ENCODE peak calls at places on chromosomes 7 and 10, in nine cellular contexts. One of them, this sample, is unnamed.
A peak's percentile ranks its signal among the peaks of the same experiment; 100 is the strongest.

GRCh38 chr7:127673902-127674301 is 21.9 kb downstream of the SND1 start:
- DNase-seq in IMR-90: no peak
- DNase-seq in mesendoderm: peak; percentile 49
- DNase-seq in neural progenitor cell: no peak
- DNase-seq in cardiac muscle cell: no peak
- DNase-seq in Peyer's patch: no peak
- DNase-seq in right lobe of liver: no peak
- DNase-seq in PC-3: peak; percentile 27
- DNase-seq in heart right ventricle: no peak
- DNase-seq in this sample: no peak

GRCh38 chr10:36096571-36096970 is 454.5 kb upstream of the FZD8 start:
- DNase-seq in PC-3: peak; percentile 97
- DNase-seq in Peyer's patch: no peak
- DNase-seq in mesendoderm: no peak
- DNase-seq in right lobe of liver: no peak
- DNase-seq in cardiac muscle cell: no peak
- DNase-seq in heart right ventricle: no peak
- DNase-seq in neural progenitor cell: no peak
- DNase-seq in IMR-90: peak; percentile 63
- DNase-seq in this sample: no peak

GRCh38 chr10:128165536-128165935 is 39.3 kb upstream of the MKI67 start:
- DNase-seq in neural progenitor cell: no peak
- DNase-seq in cardiac muscle cell: no peak
- DNase-seq in IMR-90: no peak
- DNase-seq in right lobe of liver: no peak
- DNase-seq in mesendoderm: peak; percentile 11
- DNase-seq in PC-3: no peak
- DNase-seq in heart right ventricle: no peak
- DNase-seq in Peyer's patch: no peak
- DNase-seq in this sample: no peak

GRCh38 chr7:138067774-138068173 is 8.5 kb upstream of the AKR1D1 start:
- DNase-seq in IMR-90: no peak
- DNase-seq in mesendoderm: no peak
- DNase-seq in cardiac muscle cell: no peak
- DNase-seq in Peyer's patch: no peak
- DNase-seq in PC-3: no peak
- DNase-seq in right lobe of liver: no peak
- DNase-seq in heart right ventricle: no peak
- DNase-seq in neural progenitor cell: no peak
- DNase-seq in this sample: no peak

GRCh38 chr7:144769352-144769751 is 66.5 kb downstream of the TPK1 start:
- DNase-seq in Peyer's patch: no peak
- DNase-seq in mesendoderm: no peak
- DNase-seq in cardiac muscle cell: no peak
- DNase-seq in right lobe of liver: no peak
- DNase-seq in neural progenitor cell: no peak
- DNase-seq in IMR-90: no peak
- DNase-seq in PC-3: no peak
- DNase-seq in heart right ventricle: no peak
- DNase-seq in this sample: no peak

GRCh38 chr7:51029131-51029530 is 246.4 kb upstream of the GRB10 start:
- DNase-seq in IMR-90: no peak
- DNase-seq in PC-3: no peak
- DNase-seq in cardiac muscle cell: no peak
- DNase-seq in right lobe of liver: peak; percentile 29
- DNase-seq in Peyer's patch: no peak
- DNase-seq in heart right ventricle: no peak
- DNase-seq in neural progenitor cell: no peak
- DNase-seq in mesendoderm: no peak
- DNase-seq in this sample: no peak

GRCh38 chr7:55054252-55054651 is 35.4 kb downstream of the EGFR start:
- DNase-seq in neural progenitor cell: no peak
- DNase-seq in PC-3: no peak
- DNase-seq in IMR-90: no peak
- DNase-seq in mesendoderm: no peak
- DNase-seq in right lobe of liver: no peak
- DNase-seq in heart right ventricle: no peak
- DNase-seq in Peyer's patch: no peak
- DNase-seq in cardiac muscle cell: no peak
- DNase-seq in this sample: no peak

GRCh38 chr10:27152687-27153086 is 1.5 kb downstream of the YME1L1 start:
- DNase-seq in IMR-90: no peak
- DNase-seq in right lobe of liver: no peak
- DNase-seq in neural progenitor cell: no peak
- DNase-seq in cardiac muscle cell: no peak
- DNase-seq in mesendoderm: no peak
- DNase-seq in heart right ventricle: no peak
- DNase-seq in Peyer's patch: no peak
- DNase-seq in PC-3: no peak
- DNase-seq in this sample: no peak

GRCh38 chr7:64849250-64849923 is 53.7 kb upstream of the ZNF273 start:
- DNase-seq in mesendoderm: peak; percentile 9
- DNase-seq in neural progenitor cell: no peak
- DNase-seq in heart right ventricle: no peak
- DNase-seq in cardiac muscle cell: peak; percentile 4
- DNase-seq in Peyer's patch: no peak
- DNase-seq in right lobe of liver: no peak
- DNase-seq in PC-3: peak; percentile 4
- DNase-seq in IMR-90: peak; percentile 2
- DNase-seq in this sample: peak; percentile 66

GRCh38 chr10:103837370-103838094 is 17.8 kb downstream of the SH3PXD2A start:
- DNase-seq in right lobe of liver: no peak
- DNase-seq in neural progenitor cell: no peak
- DNase-seq in cardiac muscle cell: no peak
- DNase-seq in mesendoderm: no peak
- DNase-seq in heart right ventricle: no peak
- DNase-seq in Peyer's patch: no peak
- DNase-seq in IMR-90: no peak
- DNase-seq in PC-3: no peak
- DNase-seq in this sample: no peak

GRCh38 chr10:103838095-103838395 is 17.3 kb downstream of the SH3PXD2A start:
- DNase-seq in cardiac muscle cell: no peak
- DNase-seq in right lobe of liver: no peak
- DNase-seq in neural progenitor cell: no peak
- DNase-seq in heart right ventricle: no peak
- DNase-seq in IMR-90: no peak
- DNase-seq in PC-3: no peak
- DNase-seq in mesendoderm: no peak
- DNase-seq in Peyer's patch: no peak
- DNase-seq in this sample: no peak

GRCh38 chr10:103839867-103840746 is 15.3 kb downstream of the SH3PXD2A start:
- DNase-seq in heart right ventricle: peak; percentile 80
- DNase-seq in mesendoderm: peak; percentile 98
- DNase-seq in IMR-90: no peak
- DNase-seq in right lobe of liver: no peak
- DNase-seq in cardiac muscle cell: no peak
- DNase-seq in Peyer's patch: no peak
- DNase-seq in neural progenitor cell: peak; percentile 43
- DNase-seq in PC-3: no peak
- DNase-seq in this sample: no peak

GRCh38 chr10:103839513-103839864 is 15.9 kb downstream of the SH3PXD2A start:
- DNase-seq in Peyer's patch: no peak
- DNase-seq in IMR-90: no peak
- DNase-seq in cardiac muscle cell: no peak
- DNase-seq in PC-3: no peak
- DNase-seq in right lobe of liver: no peak
- DNase-seq in heart right ventricle: no peak
- DNase-seq in mesendoderm: no peak
- DNase-seq in neural progenitor cell: no peak
- DNase-seq in this sample: no peak

DNA sequence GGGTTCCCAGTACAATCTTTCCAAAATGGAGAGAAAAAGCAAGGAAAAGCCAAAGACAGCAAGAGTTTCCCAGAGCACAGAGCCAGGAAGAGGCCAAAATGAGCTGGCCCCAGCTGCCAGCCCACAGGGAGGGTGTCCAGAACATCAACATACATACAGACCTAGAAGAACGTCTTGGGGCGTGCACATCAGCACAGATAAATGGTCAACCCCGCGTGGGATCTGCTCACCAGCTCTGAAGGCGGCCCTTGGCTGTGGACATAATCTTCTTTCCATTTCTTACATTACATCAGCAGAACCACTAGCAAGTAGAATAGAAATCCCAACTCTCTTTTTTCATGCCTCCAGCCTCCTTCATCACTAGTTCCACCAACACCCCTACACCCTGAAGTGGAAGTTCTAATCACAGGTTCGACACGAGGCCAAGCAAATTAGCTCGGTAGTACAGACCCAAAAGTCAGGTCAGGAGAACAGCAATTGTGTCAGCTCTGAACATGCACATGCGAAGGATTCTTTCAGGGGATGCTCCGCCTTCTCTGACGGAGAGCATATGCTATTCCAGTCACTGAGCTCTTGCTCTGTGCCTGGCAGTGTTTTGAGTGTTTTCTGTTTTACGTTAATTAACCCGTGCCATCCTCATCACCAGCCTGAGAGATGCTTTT is 16.4 kb downstream of the SH3PXD2A start:
- DNase-seq in neural progenitor cell: no peak
- DNase-seq in PC-3: no peak
- DNase-seq in right lobe of liver: no peak
- DNase-seq in IMR-90: no peak
- DNase-seq in cardiac muscle cell: no peak
- DNase-seq in mesendoderm: no peak
- DNase-seq in heart right ventricle: no peak
- DNase-seq in Peyer's patch: no peak
- DNase-seq in this sample: no peak
- H3K27ac ChIP-seq in neural progenitor cell: no peak overlapping the region
- H3K27ac ChIP-seq in PC-3: no peak overlapping the region
- H3K27ac ChIP-seq in right lobe of liver: no peak overlapping the region
- H3K27ac ChIP-seq in IMR-90: no peak overlapping the region
- H3K27ac ChIP-seq in cardiac muscle cell: peak overlapping the region; percentile 93
- H3K27ac ChIP-seq in mesendoderm: no peak overlapping the region
- H3K27ac ChIP-seq in heart right ventricle: peak overlapping the region; percentile 81
- H3K27ac ChIP-seq in Peyer's patch: no peak overlapping the region
- H3K27ac ChIP-seq in this sample: no peak overlapping the region

GRCh38 chr7:134703241-134703594 is 56.6 kb downstream of the BPGM start:
- DNase-seq in IMR-90: no peak
- DNase-seq in mesendoderm: peak; percentile 23
- DNase-seq in neural progenitor cell: no peak
- DNase-seq in PC-3: no peak
- DNase-seq in right lobe of liver: peak; percentile 50
- DNase-seq in cardiac muscle cell: no peak
- DNase-seq in heart right ventricle: no peak
- DNase-seq in Peyer's patch: no peak
- DNase-seq in this sample: no peak

GRCh38 chr7:134701272-134701671 is 54.6 kb downstream of the BPGM start:
- DNase-seq in Peyer's patch: no peak
- DNase-seq in IMR-90: peak; percentile 42
- DNase-seq in PC-3: peak; percentile 62
- DNase-seq in cardiac muscle cell: peak; percentile 57
- DNase-seq in heart right ventricle: no peak
- DNase-seq in neural progenitor cell: no peak
- DNase-seq in mesendoderm: peak; percentile 68
- DNase-seq in right lobe of liver: no peak
- DNase-seq in this sample: no peak

GRCh38 chr7:134703781-134704180 is 57.1 kb downstream of the BPGM start:
- DNase-seq in PC-3: no peak
- DNase-seq in Peyer's patch: no peak
- DNase-seq in IMR-90: peak; percentile 58
- DNase-seq in mesendoderm: peak; percentile 56
- DNase-seq in neural progenitor cell: no peak
- DNase-seq in right lobe of liver: no peak
- DNase-seq in heart right ventricle: no peak
- DNase-seq in cardiac muscle cell: peak; percentile 48
- DNase-seq in this sample: no peak

GRCh38 chr7:134704827-134705226 is 58.2 kb downstream of the BPGM start:
- DNase-seq in Peyer's patch: no peak
- DNase-seq in right lobe of liver: no peak
- DNase-seq in neural progenitor cell: no peak
- DNase-seq in mesendoderm: no peak
- DNase-seq in cardiac muscle cell: no peak
- DNase-seq in PC-3: no peak
- DNase-seq in IMR-90: no peak
- DNase-seq in heart right ventricle: no peak
- DNase-seq in this sample: no peak

GRCh38 chr7:134702366-134703240 is 56.0 kb downstream of the BPGM start:
- DNase-seq in right lobe of liver: no peak
- DNase-seq in neural progenitor cell: no peak
- DNase-seq in heart right ventricle: no peak
- DNase-seq in Peyer's patch: no peak
- DNase-seq in IMR-90: no peak
- DNase-seq in cardiac muscle cell: peak; percentile 20
- DNase-seq in mesendoderm: no peak
- DNase-seq in PC-3: no peak
- DNase-seq in this sample: no peak
- H3K27ac ChIP-seq in right lobe of liver: no peak overlapping the region
- H3K27ac ChIP-seq in neural progenitor cell: no peak overlapping the region
- H3K27ac ChIP-seq in heart right ventricle: peak overlapping the region; percentile 56
- H3K27ac ChIP-seq in Peyer's patch: peak overlapping the region; percentile 11
- H3K27ac ChIP-seq in IMR-90: no peak overlapping the region
- H3K27ac ChIP-seq in cardiac muscle cell: no peak overlapping the region
- H3K27ac ChIP-seq in mesendoderm: no peak overlapping the region
- H3K27ac ChIP-seq in PC-3: no peak overlapping the region
- H3K27ac ChIP-seq in this sample: no peak overlapping the region

GRCh38 chr7:109126404-109127050 is 556.9 kb downstream of the DNAJB9 start:
- DNase-seq in mesendoderm: peak; percentile 47
- DNase-seq in cardiac muscle cell: peak; percentile 12
- DNase-seq in PC-3: no peak
- DNase-seq in heart right ventricle: no peak
- DNase-seq in neural progenitor cell: peak; percentile 11
- DNase-seq in right lobe of liver: no peak
- DNase-seq in Peyer's patch: no peak
- DNase-seq in IMR-90: no peak
- DNase-seq in this sample: no peak
- H3K27ac ChIP-seq in mesendoderm: no peak overlapping the region
- H3K27ac ChIP-seq in cardiac muscle cell: peak overlapping the region; percentile 56
- H3K27ac ChIP-seq in PC-3: no peak overlapping the region
- H3K27ac ChIP-seq in heart right ventricle: no peak overlapping the region
- H3K27ac ChIP-seq in neural progenitor cell: no peak overlapping the region
- H3K27ac ChIP-seq in right lobe of liver: no peak overlapping the region
- H3K27ac ChIP-seq in Peyer's patch: no peak overlapping the region
- H3K27ac ChIP-seq in IMR-90: no peak overlapping the region
- H3K27ac ChIP-seq in this sample: no peak overlapping the region

GRCh38 chr7:98878365-98879197 is at the start of gene TRRAP:
- DNase-seq in heart right ventricle: peak; percentile 78
- DNase-seq in cardiac muscle cell: peak; percentile 84
- DNase-seq in neural progenitor cell: peak; percentile 92
- DNase-seq in right lobe of liver: peak; percentile 77
- DNase-seq in IMR-90: peak; percentile 62
- DNase-seq in Peyer's patch: peak; percentile 79
- DNase-seq in PC-3: peak; percentile 63
- DNase-seq in mesendoderm: peak; percentile 81
- DNase-seq in this sample: no peak

GRCh38 chr7:98879198-98879988 is 1.1 kb downstream of the TRRAP start:
- DNase-seq in heart right ventricle: peak; percentile 17
- DNase-seq in right lobe of liver: peak; percentile 61
- DNase-seq in PC-3: peak; percentile 59
- DNase-seq in mesendoderm: peak; percentile 74
- DNase-seq in neural progenitor cell: peak; percentile 48
- DNase-seq in Peyer's patch: peak; percentile 58
- DNase-seq in cardiac muscle cell: no peak
- DNase-seq in IMR-90: peak; percentile 17
- DNase-seq in this sample: no peak

GRCh38 chr7:98880485-98880884 is 2.2 kb downstream of the TRRAP start:
- DNase-seq in IMR-90: no peak
- DNase-seq in right lobe of liver: no peak
- DNase-seq in heart right ventricle: no peak
- DNase-seq in neural progenitor cell: no peak
- DNase-seq in mesendoderm: no peak
- DNase-seq in Peyer's patch: no peak
- DNase-seq in PC-3: no peak
- DNase-seq in cardiac muscle cell: no peak
- DNase-seq in this sample: no peak

GRCh38 chr7:98881561-98882315 is 3.4 kb downstream of the TRRAP start:
- DNase-seq in PC-3: no peak
- DNase-seq in mesendoderm: no peak
- DNase-seq in right lobe of liver: no peak
- DNase-seq in neural progenitor cell: no peak
- DNase-seq in Peyer's patch: no peak
- DNase-seq in heart right ventricle: no peak
- DNase-seq in cardiac muscle cell: no peak
- DNase-seq in IMR-90: no peak
- DNase-seq in this sample: no peak

GRCh38 chr7:98879989-98880337 is 1.6 kb downstream of the TRRAP start:
- DNase-seq in Peyer's patch: no peak
- DNase-seq in mesendoderm: no peak
- DNase-seq in neural progenitor cell: no peak
- DNase-seq in right lobe of liver: no peak
- DNase-seq in heart right ventricle: no peak
- DNase-seq in PC-3: no peak
- DNase-seq in IMR-90: no peak
- DNase-seq in cardiac muscle cell: no peak
- DNase-seq in this sample: no peak
- H3K27ac ChIP-seq in Peyer's patch: peak overlapping the region; percentile 96
- H3K27ac ChIP-seq in mesendoderm: no peak overlapping the region
- H3K27ac ChIP-seq in neural progenitor cell: no peak overlapping the region
- H3K27ac ChIP-seq in right lobe of liver: no peak overlapping the region
- H3K27ac ChIP-seq in heart right ventricle: peak overlapping the region; percentile 99
- H3K27ac ChIP-seq in PC-3: no peak overlapping the region
- H3K27ac ChIP-seq in IMR-90: no peak overlapping the region
- H3K27ac ChIP-seq in cardiac muscle cell: no peak overlapping the region
- H3K27ac ChIP-seq in this sample: no peak overlapping the region